ENCODE peak calls at places on chromosomes 11 and 22, in nine cellular contexts. W, I, B, P, U, L, R, J and C are unnamed samples.

GRCh38 chr11:11960687-11961086 is 47.7 kb downstream of the DKK3 start:
- DNase-seq in W (no peak), I (no peak), B (no peak), P (no peak), U (no peak), L (no peak), R (no peak), J (no peak), C (no peak)

GRCh38 chr11:122796128-122796717 is 42.1 kb upstream of the CRTAM start:
- DNase-seq in W (peak; percentile 33), I (peak; percentile 54), B (peak; percentile 56), P (peak; percentile 39), U (peak; percentile 9), L (peak; percentile 60), R (peak; percentile 69), J (peak; percentile 36), C (no peak)

GRCh38 chr11:84817998-84818397 is 809.1 kb downstream of the DLG2 start:
- DNase-seq in W (no peak), I (no peak), B (no peak), P (no peak), U (no peak), L (no peak), R (no peak), J (peak; percentile 5), C (no peak)

GRCh38 chr11:36002196-36002595 is 58.3 kb downstream of the LDLRAD3 start:
- DNase-seq in W (no peak), I (no peak), B (no peak), P (no peak), U (no peak), L (no peak), R (no peak), J (no peak), C (no peak)

GRCh38 chr11:60926500-60926899 is 2.2 kb downstream of the TMEM132A start:
- DNase-seq in W (no peak), I (no peak), B (peak; percentile 34), P (no peak), U (no peak), L (no peak), R (no peak), J (no peak), C (no peak)

GRCh38 chr22:40540265-40540664 is 96.3 kb downstream of the MRTFA start:
- DNase-seq in W (no peak), I (no peak), B (no peak), P (no peak), U (no peak), L (no peak), R (no peak), J (no peak), C (no peak)

GRCh38 chr22:41913040-41913719 is 1.7 kb downstream of the SHISA8 start:
- DNase-seq in W (no peak), I (no peak), B (no peak), P (no peak), U (no peak), L (no peak), R (no peak), J (no peak), C (no peak)

GRCh38 chr11:62889484-62890437 is 9.1 kb downstream of the SLC3A2 start:
- DNase-seq in W (no peak), I (peak; percentile 67), B (peak; percentile 68), P (no peak), U (peak; percentile 79), L (no peak), R (no peak), J (peak; percentile 23), C (no peak)

GRCh38 chr11:118841469-118842222 is 42.0 kb upstream of the CXCR5 start:
- DNase-seq in W (no peak), I (peak; percentile 49), B (no peak), P (no peak), U (peak; percentile 49), L (no peak), R (no peak), J (no peak), C (no peak)

GRCh38 chr11:47705722-47706121 is 9.4 kb downstream of the AGBL2 start:
- DNase-seq in W (no peak), I (no peak), B (no peak), P (no peak), U (no peak), L (no peak), R (no peak), J (no peak), C (no peak)

GRCh38 chr11:111335124-111335535 is 36.8 kb downstream of the POU2AF3 start:
- DNase-seq in W (no peak), I (no peak), B (peak; percentile 60), P (no peak), U (peak; percentile 84), L (no peak), R (no peak), J (no peak), C (no peak)

DNA sequence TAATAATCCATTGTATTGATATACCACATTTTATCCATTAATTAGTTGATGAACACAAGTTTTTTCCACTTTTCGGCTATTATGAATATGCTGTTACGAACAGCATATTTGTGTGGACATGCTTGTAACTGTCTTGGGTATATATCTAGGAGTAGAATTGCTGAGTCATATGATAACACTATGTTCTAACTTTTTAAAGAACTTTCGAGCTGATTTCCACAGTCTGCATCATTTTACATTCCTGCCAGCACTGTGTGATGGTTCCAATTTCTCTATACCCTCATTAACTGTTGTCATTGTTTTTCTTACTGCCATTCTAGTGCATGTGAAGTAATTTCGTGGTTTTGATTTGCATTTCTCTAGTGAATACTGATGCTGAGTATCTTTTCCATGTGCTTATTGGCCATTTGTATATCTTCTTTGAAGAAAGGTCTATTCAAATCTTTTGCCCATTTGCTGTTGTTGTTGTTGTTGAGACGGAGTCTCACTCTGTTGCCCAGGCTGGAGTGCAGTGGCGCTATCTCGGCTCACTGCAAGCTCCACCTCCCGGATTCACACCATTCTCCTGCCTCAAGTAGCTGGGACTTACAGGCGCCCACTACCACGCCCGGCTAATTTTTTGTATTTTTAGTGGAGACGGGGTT is 7.4 kb upstream of the RCE1 start:
- DNase-seq in W (no peak), I (no peak), B (no peak), P (no peak), U (no peak), L (no peak), R (no peak), J (peak; percentile 65), C (no peak)
- TF ChIP-seq POLR2A in W (no peak), I (no peak), B (no peak), P (no peak), U (no peak), L (no peak), R (no peak), J (no peak), C (no peak)

DNA sequence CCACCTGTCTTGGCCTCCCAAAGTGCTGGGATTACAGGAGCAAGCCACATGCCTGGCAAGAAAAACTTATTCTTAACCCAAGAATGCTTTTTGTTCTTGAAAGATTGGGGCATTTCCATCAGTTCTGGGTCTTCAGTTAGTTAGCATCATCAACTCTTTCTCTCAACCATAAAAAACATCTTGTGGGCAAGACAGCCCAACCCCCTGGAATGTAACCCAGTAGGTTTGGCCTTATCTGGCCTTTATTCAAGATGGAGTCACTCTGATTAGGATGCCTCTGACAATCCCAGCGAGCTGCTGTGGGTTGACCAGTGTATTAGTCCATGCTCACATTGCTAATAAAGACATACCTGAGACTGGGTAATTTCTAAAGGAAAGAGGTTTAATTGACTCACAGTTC is 9.2 kb upstream of the TPCN2 start:
- DNase-seq in W (no peak), I (no peak), B (no peak), P (no peak), U (no peak), L (no peak), R (no peak), J (peak; percentile 11), C (no peak)
- TF ChIP-seq CTCF in W (no peak), I (no peak), B (no peak), P (no peak), U (no peak), L (no peak), R (no peak), J (no peak), C (no peak)

DNA sequence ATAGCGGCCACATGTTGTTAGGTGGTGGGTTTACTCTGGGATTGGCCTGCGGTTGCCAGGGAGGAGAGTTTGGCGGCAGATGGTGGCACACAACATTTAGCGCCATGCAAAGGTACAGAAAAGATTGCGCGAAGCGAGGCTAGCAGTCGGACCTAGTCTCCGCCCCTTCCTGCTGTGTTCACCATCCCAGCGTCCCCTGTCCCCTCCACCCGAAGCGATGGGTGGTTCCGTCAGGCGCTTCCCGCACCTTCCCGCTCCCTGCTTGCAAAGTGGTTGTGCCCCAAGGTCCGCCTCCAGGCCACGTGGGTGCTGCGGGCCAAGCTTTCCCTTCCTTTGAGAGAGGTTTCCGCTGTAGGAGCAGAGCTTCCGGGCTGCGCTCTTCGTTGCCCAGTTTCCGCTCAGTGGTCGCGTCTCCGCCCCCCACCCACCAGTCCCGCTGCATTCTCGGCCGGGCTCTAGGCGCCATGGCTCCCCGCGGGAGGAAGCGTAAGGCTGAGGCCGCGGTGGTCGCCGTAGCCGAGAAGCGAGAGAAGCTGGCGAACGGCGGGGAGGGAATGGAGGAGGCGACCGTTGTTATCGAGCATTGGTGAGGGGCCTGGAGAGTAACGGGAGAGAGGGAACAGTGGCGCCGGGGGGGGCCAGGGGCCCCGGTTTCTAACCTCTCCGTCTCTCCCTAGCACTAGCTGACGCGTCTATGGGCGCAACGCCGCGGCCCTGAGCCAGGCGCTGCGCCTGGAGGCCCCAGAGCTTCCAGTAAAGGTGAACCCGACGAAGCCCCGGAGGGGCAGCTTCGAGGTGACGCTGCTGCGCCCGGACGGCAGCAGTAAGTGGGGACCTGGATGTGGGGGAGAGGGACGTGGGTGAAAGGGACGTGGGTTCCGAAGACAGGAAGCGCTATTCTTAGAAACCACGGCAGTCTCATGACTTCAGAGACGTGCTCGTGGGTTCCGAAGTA is at the start of gene SELENOH:
- DNase-seq in W (peak; percentile 98), I (peak; percentile 97), B (peak; percentile 97), P (peak; percentile 95), U (peak; percentile 84), L (peak; percentile 95), R (peak; percentile 88), J (peak; percentile 98), C (peak; percentile 96)
- TF ChIP-seq POLR2A in W (peak; percentile 73), I (peak; percentile 93), B (peak; percentile 82), P (peak; percentile 74), U (peak; percentile 76), L (no peak), R (no peak), J (peak; percentile 88), C (no peak)

GRCh38 chr22:17218341-17218740 is 894 bp downstream of the ADA2 start:
- DNase-seq in W (no peak), I (no peak), B (no peak), P (no peak), U (no peak), L (no peak), R (no peak), J (no peak), C (no peak)

GRCh38 chr22:17217179-17217578 is 2.1 kb downstream of the ADA2 start:
- DNase-seq in W (no peak), I (no peak), B (no peak), P (no peak), U (no peak), L (no peak), R (no peak), J (no peak), C (no peak)

GRCh38 chr22:17214416-17215043 is 4.7 kb downstream of the ADA2 start:
- DNase-seq in W (no peak), I (no peak), B (no peak), P (no peak), U (no peak), L (no peak), R (no peak), J (no peak), C (no peak)

DNA sequence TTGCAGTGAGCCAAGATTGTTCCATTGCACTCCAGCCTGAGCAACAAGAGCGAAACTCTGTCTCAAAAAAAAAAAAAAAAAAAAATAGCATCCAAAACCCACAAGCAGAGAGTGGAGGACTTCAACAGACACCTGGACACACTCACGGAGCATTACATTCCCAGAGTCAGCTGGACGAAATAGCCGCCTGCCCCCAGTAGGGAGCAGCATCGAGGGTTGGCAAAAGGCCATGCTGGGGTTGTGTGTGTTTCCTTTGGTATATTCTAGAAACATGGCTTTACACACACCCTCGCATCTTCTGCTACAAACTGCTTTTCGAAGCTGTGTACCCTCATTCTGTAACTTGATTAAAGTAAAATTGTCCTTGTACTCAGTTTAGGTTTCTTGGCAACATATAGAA is 5.3 kb downstream of the ADA2 start:
- DNase-seq in W (peak; percentile 63), I (peak; percentile 69), B (peak; percentile 68), P (peak; percentile 38), U (peak; percentile 21), L (peak; percentile 38), R (peak; percentile 51), J (peak; percentile 3), C (no peak)
- TF ChIP-seq CTCF in W (peak; percentile 39), I (peak; percentile 36), B (peak; percentile 35), P (no peak), U (peak; percentile 18), L (no peak), R (peak; percentile 21), J (no peak), C (no peak)